ENCODE peak calls at places on chromosomes 11 and 22, in five cellular contexts. X is activated T-cell treated with anti-CD3 and anti-CD28 coated beads for 1 hour; R is CD4-positive, alpha-beta memory T cell; Y is nucleus accumbens; U is upper lobe of right lung. J is an unnamed sample.

GRCh38 chr11:83294208-83294607 is 8.0 kb upstream of the CCDC90B start:
- DNase-seq in X (no peak), R (no peak), Y (no peak), U (no peak), J (no peak)

GRCh38 chr11:129719037-129719436 is 96.6 kb upstream of the TMEM45B start:
- DNase-seq in X (no peak), R (no peak), Y (no peak), U (no peak), J (no peak)

GRCh38 chr11:122656631-122657101 is 1.1 kb downstream of the UBASH3B start:
- DNase-seq in X (peak), R (peak), Y (peak), U (peak), J (peak)

GRCh38 chr11:70601861-70602575 is 203.7 kb downstream of the CTTN start:
- DNase-seq in X (no peak), R (no peak), Y (no peak), U (no peak), J (no peak)

GRCh38 chr11:104897891-104898684 is at the start of gene CASP12:
- DNase-seq in X (no peak), R (no peak), Y (no peak), U (no peak), J (no peak)

GRCh38 chr22:27885977-27886842 is 32.8 kb downstream of the PITPNB start:
- DNase-seq in X (peak), R (peak), Y (no peak), U (no peak), J (peak)

GRCh38 chr11:47916361-47916841 is 64.0 kb upstream of the PTPRJ start:
- DNase-seq in X (no peak), R (no peak), Y (no peak), U (no peak), J (no peak)

GRCh38 chr22:46363611-46364321 is 28.3 kb downstream of the TRMU start:
- DNase-seq in X (no peak), R (no peak), Y (no peak), U (no peak), J (no peak)

GRCh38 chr22:48954781-48955311 is 872.8 kb downstream of the BRD1 start:
- DNase-seq in X (no peak), R (no peak), Y (no peak), U (peak), J (no peak)

GRCh38 chr11:62138630-62139425 is 15.0 kb downstream of the INCENP start:
- DNase-seq in X (no peak), R (no peak), Y (no peak), U (no peak), J (no peak)